ENCODE peak calls at places on chromosomes 3 and 15, in ten cellular contexts. A, F, I, W, U, J, K, R, Y and V are unnamed samples.

GRCh38 chr3:147373301-147373700 is 33.0 kb downstream of the ZIC4 start:
- DNase-seq in A (no peak), F (no peak), I (no peak), W (peak; percentile 4), U (no peak), J (no peak), K (no peak), R (no peak), Y (no peak), V (no peak)

GRCh38 chr3:71425491-71426071 is 157.9 kb downstream of the FOXP1 start:
- DNase-seq in A (peak; percentile 97), F (no peak), I (no peak), W (no peak), U (no peak), J (no peak), K (peak; percentile 66), R (no peak), Y (no peak), V (no peak)

GRCh38 chr3:144810150-144810549 is 838.5 kb downstream of the DIPK2A start:
- DNase-seq in A (no peak), F (no peak), I (no peak), W (no peak), U (no peak), J (no peak), K (no peak), R (no peak), Y (no peak), V (peak; percentile 11)

GRCh38 chr15:90022905-90023700 is 22.0 kb downstream of the ZNF710 start:
- DNase-seq in A (no peak), F (no peak), I (no peak), W (no peak), U (no peak), J (no peak), K (no peak), R (no peak), Y (no peak), V (no peak)

GRCh38 chr3:52606373-52607085 is 70.1 kb downstream of the UQCC5 start:
- DNase-seq in A (peak; percentile 25), F (no peak), I (no peak), W (no peak), U (peak; percentile 67), J (no peak), K (no peak), R (peak; percentile 32), Y (peak; percentile 85), V (no peak)

GRCh38 chr15:66872394-66872793 is 170.4 kb downstream of the SMAD6 start:
- DNase-seq in A (peak; percentile 9), F (no peak), I (no peak), W (no peak), U (no peak), J (no peak), K (no peak), R (no peak), Y (no peak), V (no peak)

GRCh38 chr3:56862352-56863062 is 60.8 kb upstream of the ARHGEF3 start:
- DNase-seq in A (peak; percentile 88), F (peak; percentile 86), I (no peak), W (no peak), U (peak; percentile 88), J (no peak), K (no peak), R (no peak), Y (no peak), V (peak; percentile 31)

GRCh38 chr15:96076350-96076749 is 254.2 kb upstream of the NR2F2 start:
- DNase-seq in A (no peak), F (no peak), I (no peak), W (no peak), U (no peak), J (no peak), K (no peak), R (no peak), Y (no peak), V (no peak)

GRCh38 chr15:86915811-86916331 is 836.2 kb downstream of the AGBL1 start:
- DNase-seq in A (peak; percentile 67), F (peak; percentile 29), I (peak; percentile 29), W (peak; percentile 26), U (peak; percentile 31), J (peak; percentile 24), K (peak; percentile 7), R (no peak), Y (no peak), V (no peak)

GRCh38 chr3:8658326-8659212 is 14.0 kb upstream of the SSUH2 start:
- DNase-seq in A (peak; percentile 89), F (peak; percentile 92), I (no peak), W (no peak), U (peak; percentile 93), J (no peak), K (no peak), R (peak; percentile 34), Y (peak; percentile 27), V (peak; percentile 59)

GRCh38 chr3:65854606-65855304 is 184.0 kb downstream of the MAGI1 start:
- DNase-seq in A (no peak), F (no peak), I (no peak), W (no peak), U (no peak), J (no peak), K (no peak), R (peak; percentile 72), Y (no peak), V (no peak)

GRCh38 chr3:11799777-11800176 is 46.9 kb downstream of the TAMM41 start:
- DNase-seq in A (no peak), F (no peak), I (no peak), W (no peak), U (no peak), J (no peak), K (no peak), R (no peak), Y (no peak), V (no peak)

DNA sequence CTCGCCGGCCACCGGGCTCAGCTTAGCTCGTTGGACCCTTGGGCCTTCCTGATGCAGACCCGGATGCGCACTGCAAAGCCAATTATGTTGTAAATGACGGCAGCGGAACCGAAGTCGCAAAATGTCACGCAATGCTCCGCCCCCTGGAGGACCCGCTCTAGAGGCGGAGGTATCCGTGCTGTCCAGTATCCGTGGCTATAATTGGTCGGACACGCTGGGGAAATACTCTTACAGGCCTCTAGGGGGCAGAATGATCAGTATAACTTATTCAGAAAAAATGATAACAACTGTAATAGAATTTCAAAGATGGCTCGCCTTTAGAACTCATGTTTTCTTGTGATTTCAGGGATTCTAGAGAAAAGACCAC is at the start of gene PRR23B:
- DNase-seq in A (no peak), F (peak; percentile 64), I (no peak), W (no peak), U (peak; percentile 9), J (no peak), K (no peak), R (no peak), Y (no peak), V (no peak)
- TF ChIP-seq CTCF in A (peak; percentile 22), F (no peak), I (peak; percentile 14), W (peak; percentile 61), U (no peak), J (peak; percentile 34), K (no peak), R (no peak), Y (no peak), V (no peak)

GRCh38 chr3:45676248-45677044 is 12.8 kb upstream of the SACM1L start:
- DNase-seq in A (no peak), F (peak; percentile 41), I (no peak), W (peak; percentile 18), U (no peak), J (no peak), K (no peak), R (no peak), Y (no peak), V (no peak)

GRCh38 chr3:45673273-45673672 is 15.9 kb upstream of the SACM1L start:
- DNase-seq in A (no peak), F (no peak), I (no peak), W (no peak), U (no peak), J (no peak), K (no peak), R (no peak), Y (no peak), V (no peak)

GRCh38 chr3:45667569-45667967 is 21.6 kb upstream of the SACM1L start:
- DNase-seq in A (no peak), F (no peak), I (no peak), W (no peak), U (no peak), J (no peak), K (no peak), R (no peak), Y (no peak), V (no peak)

GRCh38 chr3:45666729-45667440 is 22.3 kb upstream of the SACM1L start:
- DNase-seq in A (peak; percentile 67), F (peak; percentile 81), I (no peak), W (no peak), U (no peak), J (no peak), K (no peak), R (no peak), Y (no peak), V (no peak)

GRCh38 chr3:45670995-45671394 is 18.2 kb upstream of the SACM1L start:
- DNase-seq in A (no peak), F (peak; percentile 33), I (no peak), W (no peak), U (no peak), J (no peak), K (no peak), R (no peak), Y (peak; percentile 53), V (no peak)
- TF ChIP-seq CTCF in A (no peak), F (no peak), I (no peak), W (no peak), U (no peak), J (no peak), K (no peak), R (no peak), Y (no peak), V (no peak)

DNA sequence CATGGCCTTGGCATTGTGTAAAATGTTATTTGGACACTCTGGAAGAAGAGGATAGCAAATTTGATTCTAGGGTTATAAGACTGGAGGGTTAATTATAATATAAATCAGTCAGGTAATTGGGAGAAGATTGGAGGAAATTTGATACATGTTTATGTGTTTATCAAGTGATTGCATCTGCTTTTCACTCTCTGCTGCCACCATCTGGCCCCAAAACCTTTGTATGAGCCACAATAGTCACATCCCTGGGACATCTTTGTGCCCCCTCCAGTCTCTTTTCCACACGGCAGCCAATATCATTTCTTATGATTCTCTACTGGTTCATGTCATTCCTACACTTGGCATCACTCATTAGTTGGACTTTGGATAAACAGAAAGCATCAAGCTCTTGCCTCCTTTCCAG is 602.2 kb upstream of the SUCLG2 start:
- DNase-seq in A (no peak), F (peak; percentile 18), I (peak; percentile 12), W (peak; percentile 9), U (no peak), J (no peak), K (no peak), R (no peak), Y (no peak), V (no peak)
- TF ChIP-seq CTCF in A (no peak), F (no peak), I (peak; percentile 45), W (no peak), U (peak; percentile 22), J (peak; percentile 56), K (no peak), R (no peak), Y (no peak), V (peak; percentile 49)

GRCh38 chr15:59846100-59846499 is 157.0 kb upstream of the BNIP2 start:
- DNase-seq in A (no peak), F (no peak), I (no peak), W (no peak), U (no peak), J (no peak), K (no peak), R (no peak), Y (no peak), V (no peak)
- TF ChIP-seq CTCF in A (no peak), F (no peak), I (no peak), W (no peak), U (no peak), J (no peak), K (no peak), R (no peak), Y (no peak), V (no peak)